ENCODE peak calls at places on chromosomes 6 and 20, in five cellular contexts. One of them, this sample, is unnamed.

GRCh38 chr20:37335642-37336368 is 10.1 kb upstream of the SRC start:
- DNase-seq in MM.1S: no peak
- DNase-seq in brain microvascular endothelial cell: no peak
- DNase-seq in cardiac fibroblast: peak; percentile 28
- DNase-seq in WTC11: no peak
- DNase-seq in this sample: no peak

GRCh38 chr6:113994934-113995342 is 24.0 kb upstream of the HDAC2 start:
- DNase-seq in WTC11: peak; percentile 50
- DNase-seq in brain microvascular endothelial cell: peak; percentile 96
- DNase-seq in cardiac fibroblast: peak; percentile 97
- DNase-seq in MM.1S: peak; percentile 80
- DNase-seq in this sample: peak; percentile 38

GRCh38 chr6:159595173-159595572 is 97.9 kb downstream of the SOD2 start:
- DNase-seq in WTC11: no peak
- DNase-seq in MM.1S: no peak
- DNase-seq in cardiac fibroblast: peak; percentile 67
- DNase-seq in brain microvascular endothelial cell: peak; percentile 20
- DNase-seq in this sample: no peak

GRCh38 chr6:38997128-38997761 is 51.3 kb upstream of the GLP1R start:
- DNase-seq in WTC11: peak; percentile 80
- DNase-seq in MM.1S: no peak
- DNase-seq in brain microvascular endothelial cell: peak; percentile 25
- DNase-seq in cardiac fibroblast: peak; percentile 37
- DNase-seq in this sample: no peak

GRCh38 chr6:111601875-111602274 is 3.8 kb downstream of the TRAF3IP2 start:
- DNase-seq in MM.1S: no peak
- DNase-seq in WTC11: no peak
- DNase-seq in brain microvascular endothelial cell: no peak
- DNase-seq in cardiac fibroblast: peak; percentile 62
- DNase-seq in this sample: no peak

GRCh38 chr6:43215066-43215465 is 14.2 kb downstream of the DNPH1 start:
- DNase-seq in cardiac fibroblast: no peak
- DNase-seq in WTC11: no peak
- DNase-seq in MM.1S: no peak
- DNase-seq in brain microvascular endothelial cell: no peak
- DNase-seq in this sample: no peak

GRCh38 chr6:151641028-151641427 is 147.2 kb downstream of the CCDC170 start:
- DNase-seq in brain microvascular endothelial cell: no peak
- DNase-seq in MM.1S: no peak
- DNase-seq in WTC11: no peak
- DNase-seq in cardiac fibroblast: no peak
- DNase-seq in this sample: no peak

GRCh38 chr6:154302111-154302752 is 54.4 kb downstream of the IPCEF1 start:
- DNase-seq in WTC11: no peak
- DNase-seq in cardiac fibroblast: peak; percentile 53
- DNase-seq in MM.1S: peak; percentile 52
- DNase-seq in brain microvascular endothelial cell: peak; percentile 78
- DNase-seq in this sample: peak; percentile 64

GRCh38 chr20:4181956-4182945 is 166.9 kb upstream of the RNF24 start:
- DNase-seq in WTC11: no peak
- DNase-seq in cardiac fibroblast: no peak
- DNase-seq in brain microvascular endothelial cell: no peak
- DNase-seq in MM.1S: no peak
- DNase-seq in this sample: peak; percentile 17

GRCh38 chr6:170295519-170296422 is 4.9 kb upstream of the DLL1 start:
- DNase-seq in brain microvascular endothelial cell: no peak
- DNase-seq in cardiac fibroblast: no peak
- DNase-seq in WTC11: peak; percentile 91
- DNase-seq in MM.1S: peak; percentile 7
- DNase-seq in this sample: peak; percentile 72

GRCh38 chr6:98333273-98333672 is 501.1 kb upstream of the POU3F2 start:
- DNase-seq in MM.1S: no peak
- DNase-seq in cardiac fibroblast: no peak
- DNase-seq in WTC11: no peak
- DNase-seq in brain microvascular endothelial cell: no peak
- DNase-seq in this sample: no peak

GRCh38 chr6:64257586-64257985 is 622.0 kb downstream of the PHF3 start:
- DNase-seq in MM.1S: no peak
- DNase-seq in cardiac fibroblast: no peak
- DNase-seq in WTC11: no peak
- DNase-seq in brain microvascular endothelial cell: no peak
- DNase-seq in this sample: no peak

GRCh38 chr6:44158770-44159228 is at the start of gene CAPN11:
- DNase-seq in brain microvascular endothelial cell: no peak
- DNase-seq in WTC11: no peak
- DNase-seq in cardiac fibroblast: no peak
- DNase-seq in MM.1S: no peak
- DNase-seq in this sample: no peak

GRCh38 chr6:41937881-41938574 is 3.6 kb downstream of the CCND3 start:
- DNase-seq in WTC11: no peak
- DNase-seq in brain microvascular endothelial cell: no peak
- DNase-seq in cardiac fibroblast: peak; percentile 35
- DNase-seq in MM.1S: no peak
- DNase-seq in this sample: no peak

GRCh38 chr20:20489623-20490341 is 121.9 kb downstream of the INSM1 start:
- DNase-seq in MM.1S: no peak
- DNase-seq in brain microvascular endothelial cell: no peak
- DNase-seq in WTC11: no peak
- DNase-seq in cardiac fibroblast: no peak
- DNase-seq in this sample: no peak

GRCh38 chr20:37526238-37526838 is 1.3 kb downstream of the BLCAP start:
- DNase-seq in brain microvascular endothelial cell: peak; percentile 53
- DNase-seq in WTC11: peak; percentile 78
- DNase-seq in cardiac fibroblast: peak; percentile 49
- DNase-seq in MM.1S: no peak
- DNase-seq in this sample: peak; percentile 45

GRCh38 chr6:18528084-18528743 is 141.1 kb downstream of the RNF144B start:
- DNase-seq in brain microvascular endothelial cell: no peak
- DNase-seq in WTC11: no peak
- DNase-seq in cardiac fibroblast: peak; percentile 35
- DNase-seq in MM.1S: peak; percentile 47
- DNase-seq in this sample: no peak
- TF ChIP-seq CTCF in brain microvascular endothelial cell: peak; percentile 1
- TF ChIP-seq CTCF in WTC11: peak; percentile 14
- TF ChIP-seq CTCF in cardiac fibroblast: no peak
- TF ChIP-seq CTCF in MM.1S: peak; percentile 48
- TF ChIP-seq CTCF in this sample: no peak

GRCh38 chr6:148273962-148274752 is 68.5 kb upstream of the SASH1 start:
- DNase-seq in WTC11: no peak
- DNase-seq in brain microvascular endothelial cell: no peak
- DNase-seq in cardiac fibroblast: peak; percentile 60
- DNase-seq in MM.1S: no peak
- DNase-seq in this sample: no peak
- TF ChIP-seq CTCF in WTC11: no peak
- TF ChIP-seq CTCF in brain microvascular endothelial cell: peak; percentile 32
- TF ChIP-seq CTCF in cardiac fibroblast: peak; percentile 33
- TF ChIP-seq CTCF in MM.1S: no peak
- TF ChIP-seq CTCF in this sample: no peak

GRCh38 chr6:88910922-88911778 is 52.3 kb downstream of the RNGTT start:
- DNase-seq in MM.1S: no peak
- DNase-seq in brain microvascular endothelial cell: no peak
- DNase-seq in WTC11: no peak
- DNase-seq in cardiac fibroblast: peak; percentile 25
- DNase-seq in this sample: no peak
- TF ChIP-seq CTCF in MM.1S: no peak
- TF ChIP-seq CTCF in brain microvascular endothelial cell: no peak
- TF ChIP-seq CTCF in WTC11: no peak
- TF ChIP-seq CTCF in cardiac fibroblast: no peak
- TF ChIP-seq CTCF in this sample: no peak

DNA sequence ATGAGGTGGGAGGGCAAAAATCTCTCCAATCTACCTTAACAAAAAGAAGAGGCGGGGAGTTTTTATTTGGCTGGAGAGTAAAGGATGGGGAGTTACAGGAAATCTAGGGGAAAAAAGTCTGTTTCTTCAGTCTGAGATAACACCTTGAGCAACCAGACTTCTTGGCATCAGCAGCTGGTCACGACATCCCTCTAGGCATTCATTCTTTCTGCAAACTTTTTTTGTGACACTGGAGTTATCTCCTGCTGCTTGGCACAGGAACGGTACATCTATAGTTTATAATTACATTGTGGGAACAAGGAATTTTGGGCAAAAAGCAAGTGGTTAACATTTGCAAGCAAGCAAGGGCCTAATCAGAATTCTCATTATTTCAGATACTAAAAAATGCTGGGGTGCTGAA is 50.6 kb upstream of the IFNGR1 start:
- DNase-seq in cardiac fibroblast: no peak
- DNase-seq in WTC11: no peak
- DNase-seq in brain microvascular endothelial cell: no peak
- DNase-seq in MM.1S: no peak
- DNase-seq in this sample: no peak
- TF ChIP-seq CTCF in cardiac fibroblast: no peak
- TF ChIP-seq CTCF in WTC11: no peak
- TF ChIP-seq CTCF in brain microvascular endothelial cell: no peak
- TF ChIP-seq CTCF in MM.1S: no peak
- TF ChIP-seq CTCF in this sample: no peak

DNA sequence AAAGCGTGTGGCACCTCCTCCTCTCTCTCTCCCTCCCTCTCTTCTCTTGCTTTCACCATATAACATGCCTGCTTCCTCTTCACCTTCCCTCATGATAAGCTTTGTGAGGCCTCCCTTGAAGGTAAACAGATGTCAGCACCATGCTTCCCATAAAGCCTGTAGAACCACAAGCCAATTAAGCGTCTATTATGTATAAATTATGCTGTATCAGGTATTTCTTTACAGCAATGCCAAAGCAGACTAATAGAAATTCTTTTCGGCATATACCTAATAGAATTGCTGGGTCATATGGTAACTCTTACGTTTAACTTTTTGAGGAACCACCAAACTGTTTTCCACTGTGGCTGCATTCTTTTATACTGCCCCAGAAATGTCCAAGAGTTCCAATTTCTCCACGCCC is 75.0 kb downstream of the SYCP2 start:
- DNase-seq in WTC11: no peak
- DNase-seq in cardiac fibroblast: no peak
- DNase-seq in MM.1S: no peak
- DNase-seq in brain microvascular endothelial cell: no peak
- DNase-seq in this sample: no peak
- TF ChIP-seq CTCF in WTC11: no peak
- TF ChIP-seq CTCF in cardiac fibroblast: no peak
- TF ChIP-seq CTCF in MM.1S: no peak
- TF ChIP-seq CTCF in brain microvascular endothelial cell: no peak
- TF ChIP-seq CTCF in this sample: no peak

DNA sequence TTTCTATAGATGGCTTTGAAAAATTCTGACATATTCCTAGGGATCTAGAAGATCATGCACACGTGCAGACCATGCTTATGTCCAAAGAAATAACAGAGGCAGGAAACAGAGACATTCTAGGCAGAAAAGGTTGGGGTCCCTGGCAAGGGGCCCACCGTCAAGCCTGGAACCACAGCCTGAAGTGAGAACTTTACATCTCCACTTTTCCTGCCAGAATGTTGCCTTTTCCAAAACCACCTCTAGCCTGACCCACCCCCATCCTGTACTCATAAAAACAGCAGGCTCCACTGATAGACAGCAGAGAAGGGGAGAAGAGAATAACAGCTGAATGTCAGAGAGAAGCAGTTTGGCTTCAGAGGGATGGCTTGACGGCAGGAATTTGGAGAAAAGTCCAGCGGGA is 257.3 kb upstream of the NT5E start:
- DNase-seq in brain microvascular endothelial cell: no peak
- DNase-seq in WTC11: no peak
- DNase-seq in cardiac fibroblast: no peak
- DNase-seq in MM.1S: no peak
- DNase-seq in this sample: no peak
- TF ChIP-seq CTCF in brain microvascular endothelial cell: no peak
- TF ChIP-seq CTCF in WTC11: no peak
- TF ChIP-seq CTCF in cardiac fibroblast: no peak
- TF ChIP-seq CTCF in MM.1S: no peak
- TF ChIP-seq CTCF in this sample: no peak

DNA sequence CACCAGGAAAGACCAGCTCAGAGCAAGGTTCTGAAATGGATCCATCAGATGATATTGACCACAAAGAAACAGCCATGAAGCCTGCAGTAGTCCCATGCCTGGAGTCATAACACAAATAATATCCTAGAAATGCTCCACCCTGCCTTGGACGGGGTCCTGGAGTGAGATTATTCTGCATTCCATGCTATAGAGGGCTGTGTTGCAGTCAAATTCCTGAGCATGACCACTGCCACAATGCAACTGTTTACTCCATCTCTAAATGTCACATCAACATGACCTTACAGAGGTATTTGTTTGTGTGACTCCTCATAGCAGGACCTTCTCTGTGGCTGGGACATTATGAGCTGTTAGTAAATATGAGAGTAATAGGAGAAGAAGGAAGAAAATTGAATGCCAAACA is 257.5 kb upstream of the TCF21 start:
- DNase-seq in cardiac fibroblast: peak; percentile 85
- DNase-seq in brain microvascular endothelial cell: peak; percentile 57
- DNase-seq in WTC11: no peak
- DNase-seq in MM.1S: no peak
- DNase-seq in this sample: no peak
- TF ChIP-seq CTCF in cardiac fibroblast: peak; percentile 24
- TF ChIP-seq CTCF in brain microvascular endothelial cell: peak; percentile 55
- TF ChIP-seq CTCF in WTC11: no peak
- TF ChIP-seq CTCF in MM.1S: no peak
- TF ChIP-seq CTCF in this sample: no peak